ENCODE peak calls at places on chromosome 7, in nine cellular contexts. B is IMR-90; E is psoas muscle; T is heart right ventricle; D is uterus; K is cardiac muscle cell; N is Panc1; Z is CD8-positive, alpha-beta memory T cell; G is CD8-positive, alpha-beta T cell. O is an unnamed sample.

GRCh38 chr7:30926323-30926722 is 14.7 kb downstream of the AQP1 start:
- DNase-seq in D (peak), E (no peak), T (no peak), Z (no peak), N (no peak), K (no peak), B (no peak), G (peak), O (no peak)

GRCh38 chr7:34225193-34225592 is 319.9 kb downstream of the BMPER start:
- DNase-seq in T (no peak), K (no peak), N (no peak), G (no peak), D (no peak), B (no peak), E (no peak), Z (no peak), O (no peak)

GRCh38 chr7:148963583-148964509 is 64.5 kb downstream of the PDIA4 start:
- DNase-seq in T (no peak), Z (no peak), D (no peak), B (no peak), K (no peak), E (no peak), N (no peak), G (no peak), O (no peak)

GRCh38 chr7:68192941-68193340 is 1196.3 kb downstream of the TYW1 start:
- DNase-seq in G (no peak), Z (no peak), T (no peak), N (no peak), E (no peak), B (no peak), K (no peak), D (no peak), O (no peak)

GRCh38 chr7:137209151-137209822 is 134.2 kb downstream of the PTN start:
- DNase-seq in N (no peak), E (no peak), T (no peak), K (no peak), G (no peak), D (no peak), Z (no peak), B (peak), O (no peak)

GRCh38 chr7:132773527-132773956 is 197.3 kb upstream of the PLXNA4 start:
- DNase-seq in G (no peak), E (no peak), T (no peak), K (no peak), N (no peak), B (peak), D (no peak), Z (no peak), O (no peak)

GRCh38 chr7:127865466-127865865 is 165.8 kb downstream of the LRRC4 start:
- DNase-seq in N (no peak), K (no peak), D (peak), G (no peak), Z (no peak), E (no peak), T (no peak), B (peak), O (no peak)

GRCh38 chr7:128387216-128387615 is 22.6 kb downstream of the IMPDH1 start:
- DNase-seq in N (no peak), D (no peak), Z (no peak), B (no peak), E (no peak), T (no peak), K (no peak), G (no peak), O (no peak)

GRCh38 chr7:157674027-157674714 is 337.4 kb downstream of the DNAJB6 start:
- DNase-seq in D (no peak), G (no peak), E (no peak), T (no peak), Z (peak), N (no peak), K (no peak), B (no peak), O (no peak)

GRCh38 chr7:26696978-26697377 is 167.4 kb downstream of the SKAP2 start:
- DNase-seq in K (no peak), N (no peak), Z (no peak), G (no peak), T (no peak), B (no peak), D (no peak), E (no peak), O (no peak)

GRCh38 chr7:33933611-33934281 is 28.4 kb downstream of the BMPER start:
- DNase-seq in Z (no peak), K (no peak), B (peak), G (no peak), N (peak), E (no peak), D (no peak), T (no peak), O (no peak)

GRCh38 chr7:83060218-83060617 is 102.5 kb downstream of the PCLO start:
- DNase-seq in E (no peak), N (no peak), K (no peak), T (peak), Z (no peak), G (no peak), B (no peak), D (no peak), O (no peak)

GRCh38 chr7:4631664-4632171 is 50.4 kb upstream of the FOXK1 start:
- DNase-seq in B (peak), D (peak), Z (no peak), K (peak), N (peak), T (peak), G (no peak), E (peak), O (no peak)

GRCh38 chr7:71718563-71718962 is 586.6 kb downstream of the GALNT17 start:
- DNase-seq in T (no peak), K (no peak), Z (no peak), B (no peak), G (no peak), N (no peak), D (no peak), E (no peak), O (no peak)

GRCh38 chr7:127214956-127215355 is 37.8 kb downstream of the GRM8 start:
- DNase-seq in E (no peak), D (no peak), T (no peak), G (no peak), B (no peak), Z (no peak), K (no peak), N (no peak), O (no peak)

GRCh38 chr7:50467817-50468610 is 17.9 kb upstream of the FIGNL1 start:
- DNase-seq in D (peak), N (peak), Z (peak), B (peak), G (peak), E (peak), K (peak), T (peak), O (peak)

GRCh38 chr7:27560706-27561235 is 101.9 kb downstream of the HIBADH start:
- DNase-seq in N (peak), D (no peak), Z (no peak), T (no peak), E (no peak), K (no peak), B (peak), G (no peak), O (no peak)

GRCh38 chr7:90211391-90212148 is at the start of gene STEAP2:
- DNase-seq in T (peak), G (no peak), N (peak), K (peak), E (peak), D (peak), B (peak), Z (no peak), O (no peak)

GRCh38 chr7:155296006-155296787 is 1.5 kb upstream of the INSIG1 start:
- DNase-seq in T (no peak), E (no peak), Z (no peak), K (no peak), N (no peak), D (no peak), B (no peak), G (no peak), O (no peak)

GRCh38 chr7:155298288-155298833 is 683 bp downstream of the INSIG1 start:
- DNase-seq in N (no peak), Z (peak), B (no peak), T (no peak), K (no peak), D (no peak), E (peak), G (no peak), O (no peak)

GRCh38 chr7:155298834-155299538 is 1.3 kb downstream of the INSIG1 start:
- DNase-seq in T (peak), N (peak), E (peak), G (peak), D (peak), K (peak), B (peak), Z (peak), O (peak)

GRCh38 chr7:155296788-155297516 is 726 bp upstream of the INSIG1 start:
- DNase-seq in B (peak), N (no peak), E (peak), G (peak), K (peak), Z (peak), D (peak), T (peak), O (peak)

GRCh38 chr7:155297517-155298287 is at the start of gene INSIG1:
- DNase-seq in Z (peak), G (peak), N (no peak), T (peak), E (peak), K (peak), D (peak), B (peak), O (peak)
- H3K27ac ChIP-seq in Z (peak), G (peak), N (peak), T (peak), E (peak), K (peak), D (peak), B (peak), O (peak)

GRCh38 chr7:38291650-38292049 is 18.2 kb upstream of the TARP start:
- DNase-seq in N (no peak), E (no peak), B (no peak), D (no peak), T (no peak), Z (no peak), G (no peak), K (no peak), O (no peak)
- H3K4me3 ChIP-seq in N (no peak), E (no peak), B (no peak), D (no peak), T (no peak), Z (no peak), G (no peak), K (no peak), O (no peak)

GRCh38 chr7:2230882-2231281 is 1.9 kb downstream of the MAD1L1 start:
- DNase-seq in G (no peak), N (no peak), D (no peak), B (no peak), T (no peak), Z (no peak), E (no peak), K (no peak), O (no peak)

GRCh38 chr7:2232766-2233520 is at the start of gene MAD1L1:
- DNase-seq in T (peak), E (peak), N (peak), B (peak), G (peak), K (peak), Z (peak), D (peak), O (peak)

GRCh38 chr7:2231992-2232765 is 566 bp downstream of the MAD1L1 start:
- DNase-seq in K (peak), Z (no peak), B (no peak), E (no peak), D (no peak), G (no peak), N (no peak), T (no peak), O (no peak)

GRCh38 chr7:2237109-2237602 is 4.4 kb upstream of the MAD1L1 start:
- DNase-seq in K (no peak), N (no peak), G (no peak), Z (no peak), E (no peak), T (peak), D (no peak), B (no peak), O (no peak)

DNA sequence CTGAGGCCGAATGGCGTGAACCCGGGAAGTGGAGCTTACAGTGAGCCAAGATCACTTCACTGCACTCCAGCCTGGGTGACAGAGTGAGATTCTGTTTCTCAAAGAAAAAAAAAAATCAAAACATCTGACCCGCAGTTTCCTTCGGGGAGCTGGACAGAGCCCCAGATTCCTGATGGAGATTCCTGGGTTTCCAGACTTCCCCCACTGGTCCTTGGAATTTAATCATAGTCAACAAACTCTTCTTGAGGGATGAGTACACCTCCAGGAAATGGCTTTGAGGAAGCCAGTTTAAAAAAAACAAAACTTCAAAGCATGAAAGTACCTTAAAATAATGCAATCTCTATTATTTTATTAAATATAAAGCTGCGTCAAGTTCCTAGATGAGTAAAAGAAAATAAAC is 1.1 kb upstream of the MAD1L1 start:
- DNase-seq in T (no peak), B (peak), E (no peak), Z (no peak), K (no peak), D (no peak), G (no peak), N (no peak), O (no peak)
- H3K27ac ChIP-seq in T (no peak), B (no peak), E (no peak), Z (no peak), K (no peak), D (no peak), G (no peak), N (peak), O (no peak)

DNA sequence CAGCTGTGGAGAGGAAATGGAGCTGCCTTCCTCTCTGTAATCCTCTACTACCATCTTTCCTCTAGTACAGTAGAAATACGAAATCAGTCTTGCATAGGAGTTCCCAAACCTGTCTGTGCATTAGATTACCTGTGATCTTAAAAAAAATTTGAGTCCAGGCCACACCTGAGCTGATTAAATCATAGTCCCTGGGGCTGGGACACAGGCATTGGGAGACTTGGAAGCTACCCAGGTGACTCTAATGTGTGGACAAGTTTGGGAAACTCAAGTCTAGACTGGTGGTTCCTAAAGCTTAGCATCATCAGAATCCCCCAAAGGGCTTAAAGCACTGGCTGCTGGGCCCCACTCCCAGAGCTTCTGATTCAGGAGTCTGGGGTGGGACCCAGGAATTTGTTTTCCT is 152.7 kb upstream of the GLI3 start:
- DNase-seq in D (no peak), T (no peak), E (no peak), N (no peak), G (no peak), B (no peak), K (no peak), Z (no peak), O (no peak)
- H3K4me3 ChIP-seq in D (no peak), T (no peak), E (no peak), N (no peak), G (no peak), B (no peak), K (no peak), Z (no peak), O (no peak)

GRCh38 chr7:152516216-152516615 is 80.4 kb upstream of the KMT2C start:
- DNase-seq in D (no peak), B (no peak), T (no peak), K (no peak), G (no peak), E (no peak), Z (no peak), N (no peak), O (no peak)
- H3K27ac ChIP-seq in D (no peak), B (no peak), T (no peak), K (no peak), G (no peak), E (no peak), Z (no peak), N (no peak), O (no peak)

GRCh38 chr7:105862770-105863169 is 13.6 kb downstream of the ATXN7L1 start:
- DNase-seq in B (no peak), T (no peak), E (no peak), G (no peak), D (no peak), Z (no peak), K (no peak), N (no peak), O (no peak)
- H3K4me3 ChIP-seq in B (no peak), T (no peak), E (no peak), G (no peak), D (no peak), Z (no peak), K (no peak), N (no peak), O (no peak)

GRCh38 chr7:80890391-80890790 is 28.5 kb downstream of the SEMA3C start:
- DNase-seq in N (no peak), Z (no peak), D (no peak), E (no peak), T (no peak), K (no peak), G (no peak), B (peak), O (no peak)
- H3K27ac ChIP-seq in N (peak), Z (no peak), D (peak), E (no peak), T (no peak), K (no peak), G (no peak), B (no peak), O (no peak)

DNA sequence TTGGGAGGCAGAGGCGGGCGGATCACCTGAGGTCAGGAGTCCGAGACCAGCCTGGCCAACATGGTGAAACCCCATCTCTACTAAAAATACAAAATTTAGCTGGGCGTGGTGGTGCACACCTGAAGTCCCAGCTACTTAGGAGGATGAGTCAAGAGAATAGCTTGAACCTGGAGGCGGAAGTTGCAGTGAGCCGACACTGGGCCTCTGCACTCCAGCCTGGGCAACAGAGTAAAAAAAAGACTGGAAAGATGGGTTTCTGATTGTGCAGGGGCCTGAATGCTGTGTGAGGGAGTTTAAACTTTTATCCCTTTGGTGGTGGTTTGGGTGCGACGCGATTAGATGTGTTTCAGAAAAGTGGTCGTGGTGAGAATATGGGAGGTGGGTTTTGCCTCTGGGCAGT is 1.8 kb downstream of the CHST12 start:
- DNase-seq in Z (no peak), G (no peak), T (no peak), B (no peak), E (no peak), N (no peak), D (no peak), K (no peak), O (no peak)
- H3K4me3 ChIP-seq in Z (peak), G (peak), T (peak), B (no peak), E (peak), N (no peak), D (no peak), K (no peak), O (peak)

O was measured in naive thymus-derived CD4-positive, alpha-beta T cell.